ENCODE peak calls at places on chromosomes 11 and 22, in four cellular contexts. One of them, this sample, is unnamed. For H3K27me3, the result is how much of the 10 kb centered on the place peaks cover.

GRCh38 chr11:64092119-64092760 is 56.5 kb downstream of the FLRT1 start:
- DNase-seq in tibial nerve: no peak
- DNase-seq in astrocyte: no peak
- DNase-seq in body of pancreas: no peak
- DNase-seq in this sample: no peak

GRCh38 chr11:2092956-2093412 is 46.2 kb downstream of the IGF2 start:
- DNase-seq in body of pancreas: peak
- DNase-seq in tibial nerve: no peak
- DNase-seq in astrocyte: peak
- DNase-seq in this sample: peak

GRCh38 chr11:12253843-12254281 is 123.5 kb upstream of the PARVA start:
- DNase-seq in tibial nerve: no peak
- DNase-seq in astrocyte: no peak
- DNase-seq in body of pancreas: peak
- DNase-seq in this sample: no peak

GRCh38 chr22:30694638-30695350 is at the start of gene OSBP2:
- DNase-seq in tibial nerve: no peak
- DNase-seq in astrocyte: no peak
- DNase-seq in body of pancreas: peak
- DNase-seq in this sample: no peak

GRCh38 chr22:36258750-36259619 is 6.1 kb downstream of the APOL1 start:
- DNase-seq in tibial nerve: no peak
- DNase-seq in astrocyte: no peak
- DNase-seq in body of pancreas: no peak
- DNase-seq in this sample: no peak

GRCh38 chr22:39943941-39944624 is 16.1 kb upstream of the TMA7B start:
- DNase-seq in tibial nerve: no peak
- DNase-seq in body of pancreas: no peak
- DNase-seq in astrocyte: no peak
- DNase-seq in this sample: no peak

GRCh38 chr11:57792060-57792541 is 30.5 kb downstream of the CTNND1 start:
- DNase-seq in astrocyte: peak
- DNase-seq in tibial nerve: peak
- DNase-seq in body of pancreas: no peak
- DNase-seq in this sample: peak

GRCh38 chr11:111019931-111020381 is 225.6 kb upstream of the POU2AF2 start:
- DNase-seq in astrocyte: no peak
- DNase-seq in body of pancreas: no peak
- DNase-seq in tibial nerve: no peak
- DNase-seq in this sample: no peak

GRCh38 chr11:45532552-45532951 is 132.9 kb downstream of the CHST1 start:
- DNase-seq in astrocyte: no peak
- DNase-seq in body of pancreas: no peak
- DNase-seq in tibial nerve: no peak
- DNase-seq in this sample: no peak

GRCh38 chr11:2142300-2142759 is 3.1 kb upstream of the IGF2 start:
- DNase-seq in tibial nerve: no peak
- DNase-seq in body of pancreas: no peak
- DNase-seq in astrocyte: peak
- DNase-seq in this sample: no peak

GRCh38 chr11:61921446-61921845 is 4.1 kb upstream of the RAB3IL1 start:
- DNase-seq in tibial nerve: no peak
- DNase-seq in astrocyte: no peak
- DNase-seq in body of pancreas: no peak
- DNase-seq in this sample: no peak

GRCh38 chr22:21450858-21451331 is 16.3 kb upstream of the TMEM191C start:
- DNase-seq in astrocyte: no peak
- DNase-seq in tibial nerve: peak
- DNase-seq in body of pancreas: no peak
- DNase-seq in this sample: no peak

GRCh38 chr22:40818192-40818746 is 877 bp downstream of the SLC25A17 start:
- DNase-seq in astrocyte: no peak
- DNase-seq in tibial nerve: no peak
- DNase-seq in body of pancreas: no peak
- DNase-seq in this sample: no peak

GRCh38 chr11:134476435-134477021 is 64.5 kb upstream of the B3GAT1 start:
- DNase-seq in astrocyte: no peak
- DNase-seq in body of pancreas: no peak
- DNase-seq in tibial nerve: no peak
- DNase-seq in this sample: no peak

GRCh38 chr11:90229791-90230190 is 6.9 kb upstream of the CHORDC1 start:
- DNase-seq in body of pancreas: no peak
- DNase-seq in astrocyte: peak
- DNase-seq in tibial nerve: no peak
- DNase-seq in this sample: peak

GRCh38 chr11:36478700-36479329 is 31.3 kb downstream of the TRAF6 start:
- DNase-seq in astrocyte: no peak
- DNase-seq in tibial nerve: no peak
- DNase-seq in body of pancreas: no peak
- DNase-seq in this sample: peak

GRCh38 chr11:126146454-126147192 is 64.8 kb downstream of the RPUSD4 start:
- DNase-seq in astrocyte: no peak
- DNase-seq in body of pancreas: no peak
- DNase-seq in tibial nerve: no peak
- DNase-seq in this sample: no peak

GRCh38 chr11:77819921-77820564 is 479 bp downstream of the RSF1 start:
- DNase-seq in tibial nerve: no peak
- DNase-seq in body of pancreas: peak
- DNase-seq in astrocyte: peak
- DNase-seq in this sample: no peak

GRCh38 chr11:38365274-38365673 is 1767.2 kb upstream of the RAG2 start:
- DNase-seq in body of pancreas: no peak
- DNase-seq in tibial nerve: no peak
- DNase-seq in astrocyte: no peak
- DNase-seq in this sample: no peak

GRCh38 chr22:37896181-37896592 is 9.9 kb upstream of the MICALL1 start:
- DNase-seq in tibial nerve: no peak
- DNase-seq in body of pancreas: no peak
- DNase-seq in astrocyte: no peak
- DNase-seq in this sample: no peak

GRCh38 chr11:99634581-99634980 is 613.8 kb downstream of the CNTN5 start:
- DNase-seq in astrocyte: no peak
- DNase-seq in body of pancreas: no peak
- DNase-seq in tibial nerve: no peak
- DNase-seq in this sample: no peak

GRCh38 chr11:27025957-27026356 is 14.7 kb upstream of the BBOX1 start:
- DNase-seq in body of pancreas: no peak
- DNase-seq in astrocyte: no peak
- DNase-seq in tibial nerve: no peak
- DNase-seq in this sample: no peak

GRCh38 chr11:73591050-73591449 is 6.9 kb downstream of the FAM168A start:
- DNase-seq in tibial nerve: no peak
- DNase-seq in astrocyte: no peak
- DNase-seq in body of pancreas: no peak
- DNase-seq in this sample: no peak

GRCh38 chr22:19434829-19435580 is 2.7 kb downstream of the MRPL40 start:
- DNase-seq in astrocyte: no peak
- DNase-seq in body of pancreas: no peak
- DNase-seq in tibial nerve: no peak
- DNase-seq in this sample: no peak

GRCh38 chr22:19431641-19432091 is at the start of gene HIRA:
- DNase-seq in astrocyte: peak
- DNase-seq in tibial nerve: peak
- DNase-seq in body of pancreas: peak
- DNase-seq in this sample: peak

GRCh38 chr22:19432092-19432844 is at the start of gene MRPL40:
- DNase-seq in astrocyte: peak
- DNase-seq in body of pancreas: peak
- DNase-seq in tibial nerve: peak
- DNase-seq in this sample: peak

GRCh38 chr22:19429950-19430889 is 1.3 kb downstream of the HIRA start:
- DNase-seq in astrocyte: peak
- DNase-seq in body of pancreas: peak
- DNase-seq in tibial nerve: no peak
- DNase-seq in this sample: peak

DNA sequence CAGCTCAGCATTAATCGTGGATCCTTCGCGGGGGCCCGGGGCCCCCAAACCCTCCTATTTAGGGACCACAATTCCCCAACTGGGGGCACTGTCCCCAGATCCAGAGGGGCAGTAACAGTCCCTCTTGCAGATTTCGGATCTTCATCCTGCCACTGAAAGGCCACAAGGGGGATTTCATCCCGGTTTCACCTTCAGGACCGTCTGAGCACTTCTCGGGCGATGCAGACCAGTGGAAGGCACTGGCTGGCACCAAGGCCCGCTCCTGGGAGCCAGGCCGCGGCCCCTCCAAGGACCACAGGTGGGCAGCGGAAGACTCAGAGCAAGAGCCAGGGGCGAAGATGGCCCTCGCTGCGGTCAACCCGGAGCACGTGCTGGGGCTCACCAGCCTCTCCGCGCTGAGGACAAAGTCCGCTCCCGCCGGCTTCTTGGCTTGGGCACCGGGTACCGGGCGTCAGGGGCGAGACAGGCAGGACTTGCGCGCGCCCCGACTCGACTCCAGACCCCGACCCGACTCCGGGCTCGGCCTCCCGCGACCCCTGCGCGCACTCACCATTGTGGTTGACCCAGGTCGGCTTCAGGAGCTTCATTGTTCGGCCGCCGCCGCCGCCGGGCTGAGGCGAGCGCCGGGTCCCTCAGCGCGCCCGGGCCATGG is 517 bp downstream of the HIRA start:
- DNase-seq in tibial nerve: no peak
- DNase-seq in body of pancreas: peak
- DNase-seq in astrocyte: no peak
- DNase-seq in this sample: no peak
- TF ChIP-seq CTCF in tibial nerve: no peak
- TF ChIP-seq CTCF in body of pancreas: no peak
- TF ChIP-seq CTCF in astrocyte: peak
- TF ChIP-seq CTCF in this sample: peak

DNA sequence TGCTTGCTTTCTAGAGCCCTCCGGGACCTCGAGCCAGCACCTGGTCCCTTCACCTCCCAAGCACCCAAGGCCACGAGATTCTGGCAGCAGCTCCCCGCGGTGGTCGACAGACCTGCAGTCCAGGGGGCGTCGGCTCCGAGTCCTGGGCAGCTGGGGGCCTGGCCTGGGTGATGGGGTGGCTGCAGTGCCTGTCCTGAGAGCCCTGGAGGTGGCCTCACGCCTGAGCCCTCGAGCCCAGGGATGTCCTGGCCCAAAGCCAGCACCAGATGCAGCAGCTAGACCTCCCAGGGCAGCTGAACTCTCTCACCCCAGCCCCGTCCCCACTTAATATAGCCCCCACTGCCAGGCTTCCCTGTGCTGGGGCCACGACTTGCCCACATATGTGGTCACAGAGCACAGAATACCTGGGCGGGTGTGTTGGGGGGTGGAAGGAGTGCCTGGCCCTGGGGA is 6.6 kb downstream of the LMNTD2 start:
- DNase-seq in astrocyte: no peak
- DNase-seq in tibial nerve: no peak
- DNase-seq in body of pancreas: no peak
- DNase-seq in this sample: no peak
- H3K27me3 ChIP-seq in astrocyte: under half
- H3K27me3 ChIP-seq in tibial nerve: half or more
- H3K27me3 ChIP-seq in body of pancreas: under half
- H3K27me3 ChIP-seq in this sample: under half

GRCh38 chr11:6321961-6322362 is 1.7 kb upstream of the CAVIN3 start:
- DNase-seq in body of pancreas: no peak
- DNase-seq in tibial nerve: no peak
- DNase-seq in astrocyte: peak
- DNase-seq in this sample: peak

GRCh38 chr11:6320411-6321207 is at the start of gene CAVIN3:
- DNase-seq in body of pancreas: peak
- DNase-seq in tibial nerve: peak
- DNase-seq in astrocyte: peak
- DNase-seq in this sample: peak

GRCh38 chr11:6321356-6321755 is 1.1 kb upstream of the CAVIN3 start:
- DNase-seq in body of pancreas: no peak
- DNase-seq in tibial nerve: no peak
- DNase-seq in astrocyte: no peak
- DNase-seq in this sample: no peak

GRCh38 chr11:6319001-6319878 is 1.1 kb downstream of the CAVIN3 start:
- DNase-seq in astrocyte: no peak
- DNase-seq in tibial nerve: no peak
- DNase-seq in body of pancreas: peak
- DNase-seq in this sample: peak

DNA sequence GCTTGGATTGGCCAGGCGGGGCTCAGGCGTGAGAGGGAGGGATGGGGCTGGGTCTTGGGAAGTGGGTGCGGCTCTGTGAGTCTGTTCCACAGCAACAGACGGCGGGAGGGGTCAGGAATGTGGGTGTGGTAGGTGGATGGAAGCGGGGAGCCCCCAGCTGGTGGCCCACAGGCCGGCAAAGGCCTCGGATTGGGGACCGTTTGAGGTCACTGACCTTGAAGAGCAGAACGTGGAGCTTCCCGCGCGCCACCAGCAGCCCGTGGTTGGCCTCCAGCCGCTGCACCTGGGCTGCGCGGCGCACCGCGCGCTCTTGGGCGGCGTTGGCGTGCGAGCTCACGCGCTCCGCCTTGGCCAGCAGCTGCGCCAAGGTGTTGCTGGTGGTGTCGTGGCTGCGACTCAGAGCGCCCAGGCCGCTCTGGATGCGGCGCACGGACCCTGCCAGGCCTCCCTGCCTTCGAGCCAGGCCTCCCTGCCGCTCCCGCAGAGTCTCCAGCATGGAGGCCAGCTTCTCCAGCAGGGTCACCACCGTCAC is 356 bp downstream of the CAVIN3 start:
- DNase-seq in astrocyte: peak
- DNase-seq in body of pancreas: peak
- DNase-seq in tibial nerve: peak
- DNase-seq in this sample: peak
- H3K4me3 ChIP-seq in astrocyte: peak
- H3K4me3 ChIP-seq in body of pancreas: peak
- H3K4me3 ChIP-seq in tibial nerve: peak
- H3K4me3 ChIP-seq in this sample: peak

GRCh38 chr11:14357843-14358728 is 897 bp downstream of the RRAS2 start:
- DNase-seq in body of pancreas: peak
- DNase-seq in tibial nerve: no peak
- DNase-seq in astrocyte: peak
- DNase-seq in this sample: peak
- TF ChIP-seq CTCF in body of pancreas: no peak
- TF ChIP-seq CTCF in tibial nerve: no peak
- TF ChIP-seq CTCF in astrocyte: no peak
- TF ChIP-seq CTCF in this sample: no peak